ENCODE peak calls at places on chromosome 3, in four cellular contexts. K is H9, J is Karpas-422, R is astrocyte. X is an unnamed sample.

GRCh38 chr3:142028174-142028833 is 121.0 kb downstream of the TFDP2 start:
- DNase-seq in J (peak), R (peak), K (no peak), X (peak)

GRCh38 chr3:17967953-17968352 is 225.5 kb upstream of the TBC1D5 start:
- DNase-seq in R (no peak), J (peak), K (no peak), X (no peak)

GRCh38 chr3:111269782-111270181 is 198.2 kb downstream of the NECTIN3 start:
- DNase-seq in R (no peak), K (no peak), J (no peak), X (no peak)

GRCh38 chr3:152557302-152557999 is 277.5 kb upstream of the P2RY1 start:
- DNase-seq in R (no peak), J (no peak), K (no peak), X (no peak)

GRCh38 chr3:184325715-184326114 is 11.3 kb downstream of the EIF4G1 start:
- DNase-seq in J (no peak), R (no peak), K (no peak), X (no peak)

GRCh38 chr3:73504255-73504654 is 120.5 kb downstream of the PDZRN3 start:
- DNase-seq in J (no peak), R (no peak), K (no peak), X (no peak)

GRCh38 chr3:13012228-13012691 is 61.0 kb downstream of the IQSEC1 start:
- DNase-seq in J (peak), R (no peak), K (no peak), X (no peak)

GRCh38 chr3:17828388-17828787 is 86.0 kb upstream of the TBC1D5 start:
- DNase-seq in R (no peak), K (no peak), J (no peak), X (no peak)

GRCh38 chr3:148379763-148380162 is 317.9 kb upstream of the AGTR1 start:
- DNase-seq in R (peak), J (peak), K (no peak), X (peak)

GRCh38 chr3:162398554-162398953 is 901.9 kb downstream of the OTOL1 start:
- DNase-seq in J (no peak), R (no peak), K (no peak), X (no peak)

GRCh38 chr3:71128951-71129350 is 454.6 kb downstream of the FOXP1 start:
- DNase-seq in K (no peak), R (no peak), J (no peak), X (no peak)

GRCh38 chr3:6354653-6355052 is 506.3 kb upstream of the GRM7 start:
- DNase-seq in R (no peak), K (no peak), J (no peak), X (no peak)

GRCh38 chr3:152151216-152151874 is 117.4 kb upstream of the MBNL1 start:
- DNase-seq in R (no peak), J (no peak), K (no peak), X (peak)

GRCh38 chr3:95911767-95912166 is 902.6 kb upstream of the EPHA6 start:
- DNase-seq in K (no peak), J (no peak), R (no peak), X (no peak)

GRCh38 chr3:142500211-142500610 is 52.4 kb upstream of the XRN1 start:
- DNase-seq in K (no peak), J (no peak), R (no peak), X (no peak)

GRCh38 chr3:124772081-124772831 is 42.0 kb downstream of the UMPS start:
- DNase-seq in K (no peak), R (peak), J (no peak), X (no peak)

GRCh38 chr3:154970796-154971195 is 109.3 kb upstream of the MME start:
- DNase-seq in J (no peak), K (no peak), R (peak), X (no peak)

GRCh38 chr3:179840985-179841384 is 188.1 kb downstream of the USP13 start:
- DNase-seq in R (peak), J (no peak), K (no peak), X (no peak)

GRCh38 chr3:196712514-196713413 is 587 bp downstream of the PIGX start:
- DNase-seq in K (peak), J (peak), R (peak), X (peak)

GRCh38 chr3:172061724-172062184 is 22.4 kb downstream of the FNDC3B start:
- DNase-seq in K (no peak), R (no peak), J (peak), X (no peak)

GRCh38 chr3:99751649-99752048 is 66.0 kb upstream of the CMSS1 start:
- DNase-seq in R (peak), K (no peak), J (no peak), X (no peak)

GRCh38 chr3:175356899-175357324 is 497.8 kb downstream of the NAALADL2 start:
- DNase-seq in K (no peak), J (no peak), R (peak), X (no peak)

GRCh38 chr3:135503429-135504083 is 462.0 kb upstream of the PPP2R3A start:
- DNase-seq in J (peak), R (peak), K (peak), X (peak)

GRCh38 chr3:155391583-155391982 is 98.1 kb upstream of the STRIT1 start:
- DNase-seq in K (no peak), R (peak), J (no peak), X (peak)

GRCh38 chr3:13138566-13139145 is 65.4 kb upstream of the IQSEC1 start:
- DNase-seq in R (no peak), K (no peak), J (no peak), X (no peak)

GRCh38 chr3:111200027-111200426 is 128.4 kb downstream of the NECTIN3 start:
- DNase-seq in R (no peak), J (no peak), K (no peak), X (peak)

GRCh38 chr3:187737401-187738088 is 7.7 kb downstream of the BCL6 start:
- DNase-seq in K (peak), R (peak), J (peak), X (peak)
- H2AFZ ChIP-seq in K (no peak), R (peak), J (no peak), X (peak)

DNA sequence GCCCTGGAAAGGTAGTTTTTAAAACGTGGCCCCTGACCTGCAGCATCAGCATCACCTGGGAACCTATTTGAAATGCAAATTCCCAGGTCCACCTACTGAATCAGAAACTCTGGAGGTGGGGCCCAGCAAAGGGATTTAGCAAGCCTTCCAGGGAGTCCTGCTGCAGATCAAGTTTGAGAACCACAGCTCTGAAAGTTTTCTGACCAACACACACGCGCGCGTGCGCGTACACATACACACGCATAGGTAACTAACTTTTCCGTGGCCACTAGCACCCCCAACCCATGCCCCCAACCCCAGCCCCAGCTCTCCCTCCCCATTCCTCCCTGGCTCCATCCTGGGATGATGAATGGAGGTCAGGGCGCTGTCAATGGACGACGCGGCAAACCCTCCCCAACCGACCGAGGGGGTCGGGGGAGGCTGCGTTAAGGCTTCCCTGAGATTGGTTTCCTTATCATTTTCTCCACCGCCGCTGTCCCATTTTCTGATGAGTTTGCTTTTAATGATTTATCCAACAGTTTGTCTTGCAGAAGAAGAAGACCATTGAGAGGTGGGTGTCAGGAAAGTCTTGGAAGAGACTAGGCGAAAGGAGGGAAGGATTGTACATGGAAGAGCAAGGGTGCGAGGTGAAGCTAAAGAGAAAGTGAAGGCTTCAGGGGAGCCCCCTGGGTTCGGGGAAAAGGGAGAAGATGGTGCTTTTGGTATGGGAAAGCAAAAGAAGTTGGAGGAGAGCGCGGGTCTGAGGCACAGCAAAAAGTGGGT is 568 bp upstream of the BOC start:
- DNase-seq in R (peak), J (no peak), K (peak), X (peak)
- H2AFZ ChIP-seq in R (peak), J (no peak), K (no peak), X (peak)

GRCh38 chr3:89025185-89025584 is 82.2 kb upstream of the EPHA3 start:
- DNase-seq in K (no peak), J (no peak), R (peak), X (no peak)
- H2AFZ ChIP-seq in K (peak), J (no peak), R (peak), X (peak)

GRCh38 chr3:190696777-190697501 is 165.6 kb downstream of the GMNC start:
- DNase-seq in K (no peak), R (no peak), J (no peak), X (peak)
- H2AFZ ChIP-seq in K (peak), R (no peak), J (no peak), X (peak)

DNA sequence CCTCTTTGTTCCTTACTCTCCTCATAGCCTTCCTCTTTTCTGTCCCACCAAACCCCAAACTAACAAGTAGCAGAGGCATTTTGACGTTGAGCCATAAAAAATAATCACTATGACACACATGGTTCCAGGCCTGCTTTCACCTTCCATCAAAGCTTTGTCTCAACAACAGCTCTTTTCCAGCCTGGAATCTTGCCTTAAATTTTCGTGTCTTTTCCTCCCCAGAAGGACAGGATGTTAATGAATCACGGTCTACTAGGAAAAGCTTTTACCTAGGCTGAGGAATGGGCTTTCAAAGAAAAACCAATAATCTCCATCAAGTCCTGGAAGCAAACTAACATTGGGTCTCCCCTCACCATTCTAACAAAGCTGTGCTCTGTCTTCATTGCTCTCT is 107.1 kb upstream of the SLC4A7 start:
- DNase-seq in R (peak), J (no peak), K (no peak), X (no peak)
- H2AFZ ChIP-seq in R (peak), J (no peak), K (no peak), X (peak)

GRCh38 chr3:32419766-32420137 is 28.1 kb downstream of the CMTM7 start:
- DNase-seq in J (no peak), K (no peak), R (no peak), X (no peak)

GRCh38 chr3:32421185-32421584 is 29.5 kb downstream of the CMTM7 start:
- DNase-seq in R (no peak), K (no peak), J (no peak), X (no peak)

GRCh38 chr3:32422943-32423342 is 31.3 kb downstream of the CMTM7 start:
- DNase-seq in J (no peak), R (no peak), K (no peak), X (no peak)

GRCh38 chr3:32421991-32422859 is 30.6 kb downstream of the CMTM7 start:
- DNase-seq in J (no peak), K (no peak), R (peak), X (no peak)

GRCh38 chr3:32420138-32420981 is 28.7 kb downstream of the CMTM7 start:
- DNase-seq in J (no peak), R (peak), K (peak), X (peak)
- H2AFZ ChIP-seq in J (no peak), R (peak), K (no peak), X (no peak)

GRCh38 chr3:49826016-49826415 is 12.3 kb upstream of the UBA7 start:
- DNase-seq in K (no peak), J (no peak), R (no peak), X (no peak)
- H2AFZ ChIP-seq in K (no peak), J (no peak), R (no peak), X (no peak)

DNA sequence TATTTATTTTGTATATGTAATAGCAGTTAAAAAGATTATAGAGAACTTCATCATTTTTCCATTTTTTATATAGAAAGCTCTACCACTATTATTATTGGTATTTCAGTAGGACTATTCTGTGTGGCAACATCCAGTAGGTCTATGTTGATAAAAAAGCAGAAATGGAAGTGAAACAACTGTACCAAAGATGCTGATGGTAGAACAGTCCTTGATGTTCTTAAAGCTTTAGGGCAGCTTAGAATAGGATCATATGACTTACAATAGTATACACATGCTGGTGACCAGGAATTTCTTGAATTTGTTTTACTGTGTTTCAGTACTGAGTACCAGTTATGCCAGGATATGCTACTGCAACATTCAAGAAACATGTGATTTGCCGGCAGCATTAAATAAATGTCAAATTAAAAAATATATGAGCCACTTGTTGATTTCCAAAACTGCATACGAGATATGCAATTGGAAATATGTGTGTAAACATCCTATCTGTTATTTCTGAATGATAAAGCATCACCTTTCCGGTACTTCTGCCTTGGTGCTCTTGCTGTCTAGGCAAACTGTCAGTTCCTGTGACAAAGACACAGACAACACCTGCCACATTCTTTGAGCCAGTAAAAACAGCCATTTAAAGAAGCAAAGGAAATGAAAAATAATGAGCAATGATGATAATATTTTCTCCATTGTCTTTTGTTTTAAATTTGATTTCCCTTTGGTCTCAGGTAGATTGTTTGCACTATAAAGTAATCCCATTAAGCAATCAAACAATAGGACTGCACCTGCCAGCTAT is 649.2 kb downstream of the ZPLD1 start:
- DNase-seq in J (no peak), K (no peak), R (no peak), X (no peak)
- H2AFZ ChIP-seq in J (no peak), K (no peak), R (no peak), X (no peak)

GRCh38 chr3:107438671-107439070 is 61.4 kb downstream of the CCDC54 start:
- DNase-seq in J (no peak), R (no peak), K (no peak), X (no peak)
- H2AFZ ChIP-seq in J (no peak), R (no peak), K (no peak), X (no peak)

X was measured in GM23338.